ENCODE peak calls at places on chromosomes 5 and 9, in four cellular contexts. K is GM12878, R is HepG2, L is K562. D is an unnamed sample.

GRCh38 chr9:89114741-89115140 is 63.9 kb downstream of the SHC3 start:
- DNase-seq in K (no peak), R (no peak), L (no peak), D (no peak)

GRCh38 chr5:69512740-69513260 is 20.2 kb downstream of the OCLN start:
- DNase-seq in K (no peak), R (no peak), L (no peak), D (no peak)

GRCh38 chr5:62585751-62586150 is 7.1 kb downstream of the LRRC70 start:
- DNase-seq in K (no peak), R (no peak), L (no peak), D (no peak)

GRCh38 chr5:65938256-65938655 is 11.9 kb downstream of the ERBIN start:
- DNase-seq in K (no peak), R (no peak), L (no peak), D (no peak)

GRCh38 chr5:83220331-83220730 is 143.0 kb downstream of the XRCC4 start:
- DNase-seq in K (no peak), R (no peak), L (no peak), D (no peak)

GRCh38 chr9:83656952-83657351 is 34.0 kb downstream of the IDNK start:
- DNase-seq in K (no peak), R (no peak), L (no peak), D (no peak)

GRCh38 chr5:5716665-5717064 is 294.2 kb downstream of the ICE1 start:
- DNase-seq in K (no peak), R (no peak), L (no peak), D (no peak)

GRCh38 chr5:76710991-76711390 is 4.9 kb upstream of the F2R start:
- DNase-seq in K (no peak), R (no peak), L (no peak), D (no peak)

GRCh38 chr5:151270599-151270998 is 17.6 kb downstream of the GM2A start:
- DNase-seq in K (peak), R (no peak), L (no peak), D (no peak)

GRCh38 chr5:72951850-72952468 is 3.9 kb upstream of the FCHO2 start:
- DNase-seq in K (no peak), R (no peak), L (no peak), D (no peak)

GRCh38 chr5:126098330-126099017 is 324.7 kb upstream of the GRAMD2B start:
- DNase-seq in K (no peak), R (no peak), L (no peak), D (no peak)

GRCh38 chr9:5112646-5113045 is 72.8 kb downstream of the INSL6 start:
- DNase-seq in K (no peak), R (no peak), L (no peak), D (no peak)

GRCh38 chr9:94692601-94693000 is 33.9 kb upstream of the AOPEP start:
- DNase-seq in K (no peak), R (peak), L (no peak), D (no peak)
- TF ChIP-seq SP1 in K (no peak), R (no peak), L (no peak), D (no peak)

GRCh38 chr5:116133281-116133680 is 48.5 kb downstream of the COMMD10 start:
- DNase-seq in K (no peak), R (no peak), L (no peak), D (no peak)

GRCh38 chr5:116137544-116138378 is 52.9 kb downstream of the COMMD10 start:
- DNase-seq in K (peak), R (peak), L (peak), D (peak)

GRCh38 chr5:116130976-116131375 is 46.2 kb downstream of the COMMD10 start:
- DNase-seq in K (no peak), R (no peak), L (no peak), D (no peak)

GRCh38 chr5:116130471-116130870 is 45.6 kb downstream of the COMMD10 start:
- DNase-seq in K (no peak), R (no peak), L (no peak), D (no peak)

GRCh38 chr5:116135344-116135743 is 50.5 kb downstream of the COMMD10 start:
- DNase-seq in K (peak), R (no peak), L (no peak), D (no peak)
- TF ChIP-seq TARDBP in K (no peak), R (no peak), L (no peak), D (no peak)

DNA sequence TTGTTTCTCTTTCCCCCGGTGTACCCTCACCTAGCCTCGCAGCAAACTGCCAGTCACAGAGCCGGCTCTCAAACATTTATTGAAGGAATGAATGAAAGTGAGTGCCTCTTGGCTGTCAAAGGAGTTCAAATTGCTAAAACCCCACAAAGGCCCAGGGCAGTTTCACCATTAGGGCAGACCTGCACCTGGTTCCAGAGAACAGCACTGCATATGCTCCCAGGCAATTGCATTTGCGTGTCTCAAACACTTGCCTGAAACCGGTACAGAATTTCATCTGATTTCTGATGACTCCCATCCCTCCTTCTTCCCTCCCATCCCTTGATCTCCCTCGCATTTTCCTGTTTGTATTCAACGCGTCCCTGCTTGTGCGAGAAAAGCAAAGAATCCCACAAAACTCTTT is 165.6 kb upstream of the ZNF462 start:
- DNase-seq in K (no peak), R (no peak), L (no peak), D (no peak)
- TF ChIP-seq FOXK2 in K (no peak), R (no peak), L (no peak), D (no peak)

GRCh38 chr9:7977586-7977985 is 178.0 kb upstream of the DMAC1 start:
- DNase-seq in K (no peak), R (no peak), L (no peak), D (no peak)

GRCh38 chr9:7973123-7973522 is 173.5 kb upstream of the DMAC1 start:
- DNase-seq in K (no peak), R (no peak), L (no peak), D (no peak)

GRCh38 chr9:7974335-7975005 is 174.9 kb upstream of the DMAC1 start:
- DNase-seq in K (peak), R (no peak), L (no peak), D (no peak)

GRCh38 chr9:7976856-7977255 is 177.3 kb upstream of the DMAC1 start:
- DNase-seq in K (no peak), R (no peak), L (no peak), D (no peak)

DNA sequence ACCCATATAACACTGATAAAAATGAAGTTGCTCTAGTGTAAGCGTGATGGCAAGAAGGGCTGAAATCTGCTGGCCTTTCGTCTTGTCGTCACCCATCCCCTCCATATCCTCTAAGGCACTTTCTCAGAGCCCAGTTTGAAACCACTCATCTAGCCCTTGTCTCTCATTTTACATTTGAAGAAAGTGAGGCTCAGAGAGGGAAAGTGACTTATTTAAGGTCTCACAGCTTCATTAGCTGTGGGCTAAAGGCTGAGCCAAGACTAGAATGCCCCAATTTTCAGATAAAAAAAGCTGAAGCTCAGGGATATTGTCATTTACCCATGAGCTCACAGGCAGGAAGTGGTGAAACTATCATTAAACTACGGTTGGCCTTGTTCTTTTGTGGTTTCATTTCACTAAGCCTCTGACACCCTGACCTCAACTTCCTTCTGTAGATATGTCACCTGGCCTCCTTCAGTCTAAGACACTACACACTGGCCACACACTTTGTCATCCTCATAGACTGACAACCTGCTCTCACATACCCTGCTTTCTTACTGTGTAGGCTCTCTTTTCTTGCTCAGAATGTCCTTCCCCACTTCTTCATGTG is 176.7 kb upstream of the DMAC1 start:
- DNase-seq in K (peak), R (no peak), L (no peak), D (no peak)
- TF ChIP-seq SP1 in K (peak), R (no peak), L (no peak), D (no peak)

DNA sequence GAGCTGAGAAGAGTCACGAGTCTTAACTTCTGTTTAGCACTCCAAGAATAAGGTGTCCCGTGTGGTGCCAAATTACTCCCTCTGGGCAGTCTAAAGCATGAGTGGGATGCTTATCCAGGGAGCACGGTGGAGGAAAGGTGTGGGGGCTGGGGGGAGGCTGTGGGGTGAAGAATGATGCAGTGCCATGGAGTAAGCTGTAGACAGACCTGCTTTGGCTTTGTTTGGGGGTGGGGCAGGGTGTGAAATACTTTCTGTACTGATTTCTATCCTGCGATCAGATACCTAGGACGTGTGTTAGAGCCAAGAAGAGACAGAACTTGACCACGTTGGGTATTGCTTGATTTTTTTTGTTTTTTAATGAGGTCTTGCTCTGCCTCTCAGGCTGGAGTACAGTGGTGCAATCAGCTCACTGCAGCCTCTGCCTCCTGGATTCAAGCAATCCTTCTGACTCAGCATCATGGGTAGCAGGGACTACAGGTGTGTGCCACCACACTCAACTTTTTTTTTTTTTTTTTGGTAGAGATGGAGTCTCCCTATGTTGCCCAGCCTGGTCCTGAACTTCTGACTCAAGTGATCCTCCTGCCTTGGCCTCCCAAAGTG is 232.8 kb downstream of the MAN2A1 start:
- DNase-seq in K (no peak), R (no peak), L (no peak), D (no peak)
- TF ChIP-seq TARDBP in K (no peak), R (no peak), L (no peak), D (no peak)

DNA sequence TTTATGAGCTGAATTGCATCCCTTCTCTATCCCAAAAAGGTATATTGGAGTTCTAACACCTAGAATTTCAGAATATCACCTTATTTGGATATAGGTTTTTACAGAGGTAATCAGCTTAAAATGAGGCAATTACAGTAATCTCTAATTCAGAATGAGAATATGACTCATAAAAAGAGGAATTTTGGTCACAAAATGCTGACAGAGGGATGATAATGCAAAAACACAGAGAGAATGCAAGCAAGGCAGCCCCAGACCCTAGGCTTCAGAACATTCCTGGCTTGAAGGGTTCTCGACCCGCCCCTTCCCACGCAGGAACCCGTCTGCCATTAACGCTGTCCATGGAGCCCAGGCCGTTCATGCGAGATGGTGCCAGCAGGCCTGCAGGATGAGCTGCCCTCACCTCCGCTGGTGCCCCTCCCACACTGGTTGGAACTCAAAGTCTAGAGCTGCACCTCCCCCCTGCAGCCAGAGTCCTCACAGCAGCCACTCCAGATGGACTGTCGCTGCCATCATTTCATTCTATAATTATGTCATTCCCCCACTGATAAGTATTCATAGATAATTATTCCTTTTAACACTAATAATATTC is 1173.4 kb upstream of the ACO1 start:
- DNase-seq in K (peak), R (no peak), L (no peak), D (peak)
- TF ChIP-seq FOXK2 in K (no peak), R (no peak), L (no peak), D (no peak)

GRCh38 chr9:99785010-99785590 is 36.6 kb upstream of the NR4A3 start:
- DNase-seq in K (no peak), R (no peak), L (no peak), D (no peak)
- TF ChIP-seq SP1 in K (no peak), R (no peak), L (no peak), D (no peak)